ENCODE peak calls at places on chromosomes 7 and 10, in five cellular contexts. One of them, this sample, is unnamed. For H3K9me3, the result is how much of the 10 kb centered on the place peaks cover.

GRCh38 chr7:8724080-8724718 is 290.8 kb downstream of the NXPH1 start:
- DNase-seq in CD4-positive, alpha-beta T cell: no peak
- DNase-seq in naive thymus-derived CD4-positive, alpha-beta T cell: no peak
- DNase-seq in left ventricle myocardium inferior: no peak
- DNase-seq in uterus: no peak
- DNase-seq in this sample: no peak

GRCh38 chr10:80166581-80167470 is 34.3 kb downstream of the PLAC9 start:
- DNase-seq in CD4-positive, alpha-beta T cell: no peak
- DNase-seq in naive thymus-derived CD4-positive, alpha-beta T cell: no peak
- DNase-seq in left ventricle myocardium inferior: no peak
- DNase-seq in uterus: no peak
- DNase-seq in this sample: no peak

GRCh38 chr10:125086716-125087115 is 73.6 kb downstream of the CTBP2 start:
- DNase-seq in CD4-positive, alpha-beta T cell: no peak
- DNase-seq in naive thymus-derived CD4-positive, alpha-beta T cell: no peak
- DNase-seq in left ventricle myocardium inferior: no peak
- DNase-seq in uterus: no peak
- DNase-seq in this sample: no peak

GRCh38 chr7:99374121-99375064 is at the start of gene ARPC1B:
- DNase-seq in CD4-positive, alpha-beta T cell: peak
- DNase-seq in naive thymus-derived CD4-positive, alpha-beta T cell: peak
- DNase-seq in left ventricle myocardium inferior: peak
- DNase-seq in uterus: peak
- DNase-seq in this sample: peak

GRCh38 chr7:155741805-155742204 is 70.5 kb downstream of the SHH start:
- DNase-seq in CD4-positive, alpha-beta T cell: no peak
- DNase-seq in naive thymus-derived CD4-positive, alpha-beta T cell: no peak
- DNase-seq in left ventricle myocardium inferior: no peak
- DNase-seq in uterus: no peak
- DNase-seq in this sample: no peak

GRCh38 chr7:41058986-41059741 is 643.7 kb downstream of the INHBA start:
- DNase-seq in CD4-positive, alpha-beta T cell: no peak
- DNase-seq in naive thymus-derived CD4-positive, alpha-beta T cell: no peak
- DNase-seq in left ventricle myocardium inferior: no peak
- DNase-seq in uterus: no peak
- DNase-seq in this sample: no peak

GRCh38 chr7:45239486-45239885 is 81.9 kb downstream of the RAMP3 start:
- DNase-seq in CD4-positive, alpha-beta T cell: no peak
- DNase-seq in naive thymus-derived CD4-positive, alpha-beta T cell: no peak
- DNase-seq in left ventricle myocardium inferior: no peak
- DNase-seq in uterus: no peak
- DNase-seq in this sample: no peak

GRCh38 chr7:53500076-53500475 is 464.6 kb downstream of the POM121L12 start:
- DNase-seq in CD4-positive, alpha-beta T cell: no peak
- DNase-seq in naive thymus-derived CD4-positive, alpha-beta T cell: no peak
- DNase-seq in left ventricle myocardium inferior: no peak
- DNase-seq in uterus: no peak
- DNase-seq in this sample: no peak

GRCh38 chr10:55631071-55631654 is 729.9 kb downstream of the ZWINT start:
- DNase-seq in CD4-positive, alpha-beta T cell: no peak
- DNase-seq in naive thymus-derived CD4-positive, alpha-beta T cell: no peak
- DNase-seq in left ventricle myocardium inferior: peak
- DNase-seq in uterus: no peak
- DNase-seq in this sample: no peak

GRCh38 chr7:5610500-5611186 is 170.8 kb downstream of the RNF216 start:
- DNase-seq in CD4-positive, alpha-beta T cell: no peak
- DNase-seq in naive thymus-derived CD4-positive, alpha-beta T cell: no peak
- DNase-seq in left ventricle myocardium inferior: no peak
- DNase-seq in uterus: no peak
- DNase-seq in this sample: no peak

GRCh38 chr7:20241491-20242261 is 24.5 kb upstream of the MACC1 start:
- DNase-seq in CD4-positive, alpha-beta T cell: no peak
- DNase-seq in naive thymus-derived CD4-positive, alpha-beta T cell: no peak
- DNase-seq in left ventricle myocardium inferior: no peak
- DNase-seq in uterus: no peak
- DNase-seq in this sample: no peak

GRCh38 chr10:11881028-11881476 is 57.9 kb downstream of the PROSER2 start:
- DNase-seq in CD4-positive, alpha-beta T cell: no peak
- DNase-seq in naive thymus-derived CD4-positive, alpha-beta T cell: no peak
- DNase-seq in left ventricle myocardium inferior: no peak
- DNase-seq in uterus: no peak
- DNase-seq in this sample: no peak

GRCh38 chr10:130436633-130437032 is 300.4 kb downstream of the GLRX3 start:
- DNase-seq in CD4-positive, alpha-beta T cell: no peak
- DNase-seq in naive thymus-derived CD4-positive, alpha-beta T cell: no peak
- DNase-seq in left ventricle myocardium inferior: no peak
- DNase-seq in uterus: no peak
- DNase-seq in this sample: no peak
- H3K9me3 ChIP-seq in CD4-positive, alpha-beta T cell: under half
- H3K9me3 ChIP-seq in naive thymus-derived CD4-positive, alpha-beta T cell: under half
- H3K9me3 ChIP-seq in left ventricle myocardium inferior: under half
- H3K9me3 ChIP-seq in uterus: under half
- H3K9me3 ChIP-seq in this sample: under half

DNA sequence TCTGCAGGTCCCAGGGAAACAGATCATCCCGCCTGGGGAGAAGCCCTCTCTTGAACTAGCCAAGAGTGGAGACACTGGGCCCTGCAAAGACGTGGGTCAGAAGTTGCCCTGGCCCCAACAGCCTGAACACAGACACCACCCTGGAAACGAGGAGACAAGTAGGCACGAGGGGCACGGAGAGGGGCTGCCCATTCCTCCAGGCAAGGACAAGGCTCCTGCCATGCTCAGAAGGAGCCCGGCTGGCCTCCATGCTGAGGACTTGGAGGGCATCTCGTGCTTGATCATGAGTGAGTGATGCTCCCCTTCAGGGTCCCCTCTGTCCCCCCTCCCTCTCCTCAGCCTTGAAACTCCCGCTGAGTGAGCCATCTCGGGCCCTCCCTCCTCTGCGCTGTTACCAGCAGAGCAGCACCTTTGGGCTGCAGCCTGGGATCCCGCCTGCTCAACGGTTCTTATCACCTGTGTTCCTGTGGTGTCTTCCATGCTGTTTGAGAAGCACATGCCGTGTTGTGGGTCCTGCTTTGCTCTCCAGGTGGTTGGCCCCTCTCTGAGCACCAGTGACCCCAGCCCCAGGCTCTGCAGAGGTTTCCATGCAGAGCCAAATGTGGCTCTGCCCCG is 544.3 kb downstream of the TCERG1L start:
- DNase-seq in CD4-positive, alpha-beta T cell: no peak
- DNase-seq in naive thymus-derived CD4-positive, alpha-beta T cell: no peak
- DNase-seq in left ventricle myocardium inferior: no peak
- DNase-seq in uterus: no peak
- DNase-seq in this sample: peak
- H3K9me3 ChIP-seq in CD4-positive, alpha-beta T cell: under half
- H3K9me3 ChIP-seq in naive thymus-derived CD4-positive, alpha-beta T cell: under half
- H3K9me3 ChIP-seq in left ventricle myocardium inferior: under half
- H3K9me3 ChIP-seq in uterus: under half
- H3K9me3 ChIP-seq in this sample: under half

GRCh38 chr7:138538996-138539644 is 79.1 kb downstream of the TRIM24 start:
- DNase-seq in CD4-positive, alpha-beta T cell: no peak
- DNase-seq in naive thymus-derived CD4-positive, alpha-beta T cell: no peak
- DNase-seq in left ventricle myocardium inferior: no peak
- DNase-seq in uterus: no peak
- DNase-seq in this sample: no peak

GRCh38 chr7:138543739-138544138 is 83.7 kb downstream of the TRIM24 start:
- DNase-seq in CD4-positive, alpha-beta T cell: no peak
- DNase-seq in naive thymus-derived CD4-positive, alpha-beta T cell: no peak
- DNase-seq in left ventricle myocardium inferior: no peak
- DNase-seq in uterus: no peak
- DNase-seq in this sample: no peak

GRCh38 chr7:138538518-138538917 is 78.5 kb downstream of the TRIM24 start:
- DNase-seq in CD4-positive, alpha-beta T cell: no peak
- DNase-seq in naive thymus-derived CD4-positive, alpha-beta T cell: no peak
- DNase-seq in left ventricle myocardium inferior: no peak
- DNase-seq in uterus: no peak
- DNase-seq in this sample: no peak

GRCh38 chr7:138545123-138545522 is 85.1 kb downstream of the TRIM24 start:
- DNase-seq in CD4-positive, alpha-beta T cell: no peak
- DNase-seq in naive thymus-derived CD4-positive, alpha-beta T cell: no peak
- DNase-seq in left ventricle myocardium inferior: no peak
- DNase-seq in uterus: no peak
- DNase-seq in this sample: no peak

GRCh38 chr7:138542183-138542582 is 82.1 kb downstream of the TRIM24 start:
- DNase-seq in CD4-positive, alpha-beta T cell: no peak
- DNase-seq in naive thymus-derived CD4-positive, alpha-beta T cell: no peak
- DNase-seq in left ventricle myocardium inferior: no peak
- DNase-seq in uterus: no peak
- DNase-seq in this sample: no peak
- H3K9me3 ChIP-seq in CD4-positive, alpha-beta T cell: under half
- H3K9me3 ChIP-seq in naive thymus-derived CD4-positive, alpha-beta T cell: under half
- H3K9me3 ChIP-seq in left ventricle myocardium inferior: under half
- H3K9me3 ChIP-seq in uterus: under half
- H3K9me3 ChIP-seq in this sample: under half

GRCh38 chr7:153509763-153510162 is 542.4 kb upstream of the DPP6 start:
- DNase-seq in CD4-positive, alpha-beta T cell: no peak
- DNase-seq in naive thymus-derived CD4-positive, alpha-beta T cell: no peak
- DNase-seq in left ventricle myocardium inferior: no peak
- DNase-seq in uterus: no peak
- DNase-seq in this sample: no peak
- H3K9me3 ChIP-seq in CD4-positive, alpha-beta T cell: under half
- H3K9me3 ChIP-seq in naive thymus-derived CD4-positive, alpha-beta T cell: under half
- H3K9me3 ChIP-seq in left ventricle myocardium inferior: under half
- H3K9me3 ChIP-seq in uterus: under half
- H3K9me3 ChIP-seq in this sample: under half

DNA sequence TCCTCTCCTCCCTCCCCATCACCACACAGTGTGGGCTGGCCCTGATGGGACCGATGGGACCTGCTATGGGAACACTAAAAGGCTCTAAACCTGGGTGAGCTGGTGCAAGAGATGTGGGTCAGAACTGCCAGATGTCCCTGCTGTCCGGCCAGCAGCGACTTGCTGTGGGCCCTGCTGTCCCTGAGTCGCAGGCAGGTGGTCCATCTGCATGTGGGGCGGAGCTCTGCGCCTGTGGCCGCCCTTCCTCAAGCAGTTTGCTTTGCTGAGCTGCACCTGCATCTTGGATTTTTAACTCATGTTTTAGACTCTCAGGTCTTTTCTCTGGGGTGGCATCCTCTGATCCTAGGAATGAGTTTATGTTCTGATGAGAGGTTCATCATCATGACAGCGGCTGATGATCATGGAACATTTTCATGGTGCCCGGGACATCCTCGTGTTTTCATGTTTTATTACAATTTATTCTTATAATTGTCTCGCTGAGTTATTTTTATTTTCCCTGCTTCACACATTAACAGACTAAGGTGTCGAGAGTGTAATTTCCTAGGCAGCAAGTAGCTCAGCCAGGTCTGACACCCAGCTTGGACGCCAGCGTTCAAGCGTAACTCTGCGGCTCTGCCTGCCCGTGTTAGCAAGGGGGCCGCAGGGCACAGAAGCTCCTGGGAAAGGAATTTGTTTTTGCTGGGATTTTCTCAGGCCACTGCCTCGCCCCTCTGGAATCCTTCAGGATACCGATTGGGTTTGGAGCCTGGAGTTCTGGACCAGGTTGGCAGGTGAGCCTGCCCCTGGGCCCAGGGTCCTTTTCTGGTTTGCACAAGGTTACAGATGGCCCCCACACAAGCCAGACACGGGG is 615.2 kb upstream of the FOXK1 start:
- DNase-seq in CD4-positive, alpha-beta T cell: no peak
- DNase-seq in naive thymus-derived CD4-positive, alpha-beta T cell: no peak
- DNase-seq in left ventricle myocardium inferior: no peak
- DNase-seq in uterus: no peak
- DNase-seq in this sample: no peak
- H3K9me3 ChIP-seq in CD4-positive, alpha-beta T cell: under half
- H3K9me3 ChIP-seq in naive thymus-derived CD4-positive, alpha-beta T cell: under half
- H3K9me3 ChIP-seq in left ventricle myocardium inferior: under half
- H3K9me3 ChIP-seq in uterus: under half
- H3K9me3 ChIP-seq in this sample: under half

GRCh38 chr7:2425749-2426148 is 22.3 kb downstream of the CHST12 start:
- DNase-seq in CD4-positive, alpha-beta T cell: no peak
- DNase-seq in naive thymus-derived CD4-positive, alpha-beta T cell: no peak
- DNase-seq in left ventricle myocardium inferior: no peak
- DNase-seq in uterus: no peak
- DNase-seq in this sample: no peak
- H3K9me3 ChIP-seq in CD4-positive, alpha-beta T cell: under half
- H3K9me3 ChIP-seq in naive thymus-derived CD4-positive, alpha-beta T cell: under half
- H3K9me3 ChIP-seq in left ventricle myocardium inferior: under half
- H3K9me3 ChIP-seq in uterus: under half
- H3K9me3 ChIP-seq in this sample: under half

This sample was measured in suprapubic skin.